ENCODE peak calls at places on chromosomes 7 and 10, in five cellular contexts. Z, K, A, S and T are unnamed samples.

GRCh38 chr7:70131807-70132565 is 533.7 kb downstream of the AUTS2 start:
- DNase-seq in K (no peak), A (no peak), Z (no peak), S (no peak), T (no peak)

GRCh38 chr7:31825576-31825975 is 138.6 kb downstream of the PPP1R17 start:
- DNase-seq in Z (no peak), K (no peak), S (no peak), A (no peak), T (no peak)

GRCh38 chr7:111392976-111393762 is 169.1 kb downstream of the IMMP2L start:
- DNase-seq in S (peak; percentile 14), A (no peak), K (peak; percentile 58), Z (no peak), T (no peak)

GRCh38 chr7:2734761-2735571 is 47.0 kb downstream of the AMZ1 start:
- DNase-seq in K (no peak), Z (no peak), S (peak; percentile 17), A (no peak), T (no peak)

GRCh38 chr7:74092964-74093339 is 9.3 kb downstream of the LIMK1 start:
- DNase-seq in A (no peak), Z (no peak), K (peak; percentile 55), S (no peak), T (peak; percentile 44)

GRCh38 chr10:32065871-32066270 is 9.6 kb upstream of the KIF5B start:
- DNase-seq in S (peak; percentile 78), K (peak; percentile 74), A (no peak), Z (no peak), T (no peak)

GRCh38 chr7:23184709-23185354 is 3.0 kb downstream of the NUP42 start:
- DNase-seq in A (no peak), K (peak; percentile 77), Z (no peak), S (peak; percentile 64), T (no peak)

GRCh38 chr7:151767557-151767956 is 109.4 kb downstream of the PRKAG2 start:
- DNase-seq in S (no peak), A (no peak), K (no peak), Z (no peak), T (no peak)

GRCh38 chr7:111266613-111267012 is 175.7 kb downstream of the LRRN3 start:
- DNase-seq in A (no peak), K (peak; percentile 92), S (peak; percentile 74), Z (peak; percentile 80), T (no peak)

GRCh38 chr10:77207182-77208165 is 430.1 kb downstream of the KCNMA1 start:
- DNase-seq in Z (no peak), A (no peak), K (no peak), S (no peak), T (no peak)

GRCh38 chr7:791481-791880 is 40.8 kb upstream of the SUN1 start:
- DNase-seq in A (no peak), K (no peak), Z (no peak), S (no peak), T (no peak)

GRCh38 chr7:1058821-1059199 is 14.5 kb downstream of the GPR146 start:
- DNase-seq in Z (no peak), S (no peak), A (no peak), K (peak; percentile 14), T (no peak)

GRCh38 chr7:73842248-73842895 is at the start of gene METTL27:
- DNase-seq in Z (no peak), S (peak; percentile 93), A (peak; percentile 75), K (peak; percentile 94), T (peak; percentile 85)

GRCh38 chr7:87420173-87420572 is 55.3 kb downstream of the ABCB4 start:
- DNase-seq in S (no peak), Z (no peak), A (no peak), K (no peak), T (no peak)

GRCh38 chr7:45088821-45089313 is at the start of gene NACAD:
- DNase-seq in K (no peak), A (no peak), S (no peak), Z (no peak), T (no peak)

GRCh38 chr7:18505870-18506460 is 10.4 kb downstream of the HDAC9 start:
- DNase-seq in A (no peak), S (peak; percentile 44), Z (peak; percentile 49), K (peak; percentile 78), T (no peak)